ENCODE peak calls at places on chromosomes 2 and 18, in ten cellular contexts. One of them, this sample, is unnamed.
A peak's percentile ranks its signal among the peaks of the same experiment; 100 is the strongest.

GRCh38 chr2:240922982-240923537 is 16.9 kb downstream of the CROCC2 start:
- DNase-seq in AG04449: no peak
- DNase-seq in pancreas: peak; percentile 39
- DNase-seq in K562: no peak
- DNase-seq in naive thymus-derived CD4-positive, alpha-beta T cell: no peak
- DNase-seq in psoas muscle: peak; percentile 12
- DNase-seq in HCT116: no peak
- DNase-seq in WERI-Rb-1: peak; percentile 6
- DNase-seq in Peyer's patch: no peak
- DNase-seq in fibroblast of mammary gland: no peak
- DNase-seq in this sample: no peak

GRCh38 chr2:127479219-127479825 is 47.0 kb downstream of the IWS1 start:
- DNase-seq in psoas muscle: no peak
- DNase-seq in AG04449: no peak
- DNase-seq in K562: peak; percentile 48
- DNase-seq in fibroblast of mammary gland: peak; percentile 75
- DNase-seq in WERI-Rb-1: no peak
- DNase-seq in naive thymus-derived CD4-positive, alpha-beta T cell: no peak
- DNase-seq in HCT116: peak; percentile 34
- DNase-seq in Peyer's patch: no peak
- DNase-seq in pancreas: no peak
- DNase-seq in this sample: no peak

GRCh38 chr18:10038268-10038667 is 124.5 kb downstream of the VAPA start:
- DNase-seq in HCT116: no peak
- DNase-seq in Peyer's patch: no peak
- DNase-seq in psoas muscle: no peak
- DNase-seq in naive thymus-derived CD4-positive, alpha-beta T cell: no peak
- DNase-seq in fibroblast of mammary gland: no peak
- DNase-seq in AG04449: no peak
- DNase-seq in K562: peak; percentile 25
- DNase-seq in pancreas: no peak
- DNase-seq in WERI-Rb-1: no peak
- DNase-seq in this sample: no peak

GRCh38 chr18:77552945-77553344 is 303.3 kb downstream of the GALR1 start:
- DNase-seq in naive thymus-derived CD4-positive, alpha-beta T cell: no peak
- DNase-seq in K562: no peak
- DNase-seq in HCT116: no peak
- DNase-seq in WERI-Rb-1: no peak
- DNase-seq in pancreas: no peak
- DNase-seq in AG04449: no peak
- DNase-seq in fibroblast of mammary gland: no peak
- DNase-seq in psoas muscle: no peak
- DNase-seq in Peyer's patch: no peak
- DNase-seq in this sample: no peak

GRCh38 chr2:42492691-42493467 is 903 bp downstream of the KCNG3 start:
- DNase-seq in fibroblast of mammary gland: no peak
- DNase-seq in WERI-Rb-1: peak; percentile 17
- DNase-seq in AG04449: no peak
- DNase-seq in Peyer's patch: no peak
- DNase-seq in HCT116: no peak
- DNase-seq in pancreas: peak; percentile 71
- DNase-seq in naive thymus-derived CD4-positive, alpha-beta T cell: peak; percentile 40
- DNase-seq in K562: no peak
- DNase-seq in psoas muscle: peak; percentile 18
- DNase-seq in this sample: no peak

GRCh38 chr18:63120541-63121059 is 199.0 kb downstream of the BCL2 start:
- DNase-seq in K562: no peak
- DNase-seq in AG04449: no peak
- DNase-seq in HCT116: no peak
- DNase-seq in pancreas: no peak
- DNase-seq in fibroblast of mammary gland: no peak
- DNase-seq in psoas muscle: no peak
- DNase-seq in naive thymus-derived CD4-positive, alpha-beta T cell: no peak
- DNase-seq in Peyer's patch: no peak
- DNase-seq in WERI-Rb-1: no peak
- DNase-seq in this sample: no peak

GRCh38 chr2:172484253-172484652 is 56.9 kb downstream of the ITGA6 start:
- DNase-seq in AG04449: no peak
- DNase-seq in naive thymus-derived CD4-positive, alpha-beta T cell: peak; percentile 46
- DNase-seq in WERI-Rb-1: no peak
- DNase-seq in psoas muscle: no peak
- DNase-seq in Peyer's patch: no peak
- DNase-seq in fibroblast of mammary gland: peak; percentile 30
- DNase-seq in HCT116: no peak
- DNase-seq in K562: peak; percentile 35
- DNase-seq in pancreas: no peak
- DNase-seq in this sample: no peak

GRCh38 chr2:68812256-68812655 is 58.9 kb downstream of the BMP10 start:
- DNase-seq in psoas muscle: no peak
- DNase-seq in Peyer's patch: no peak
- DNase-seq in fibroblast of mammary gland: no peak
- DNase-seq in HCT116: no peak
- DNase-seq in naive thymus-derived CD4-positive, alpha-beta T cell: no peak
- DNase-seq in pancreas: no peak
- DNase-seq in WERI-Rb-1: no peak
- DNase-seq in AG04449: no peak
- DNase-seq in K562: peak; percentile 36
- DNase-seq in this sample: no peak

GRCh38 chr2:187526776-187527175 is 27.5 kb downstream of the TFPI start:
- DNase-seq in psoas muscle: no peak
- DNase-seq in AG04449: no peak
- DNase-seq in WERI-Rb-1: no peak
- DNase-seq in naive thymus-derived CD4-positive, alpha-beta T cell: no peak
- DNase-seq in HCT116: no peak
- DNase-seq in Peyer's patch: no peak
- DNase-seq in pancreas: no peak
- DNase-seq in K562: no peak
- DNase-seq in fibroblast of mammary gland: peak; percentile 47
- DNase-seq in this sample: no peak

GRCh38 chr2:8426577-8426976 is 255.3 kb upstream of the ID2 start:
- DNase-seq in naive thymus-derived CD4-positive, alpha-beta T cell: no peak
- DNase-seq in AG04449: no peak
- DNase-seq in Peyer's patch: no peak
- DNase-seq in K562: no peak
- DNase-seq in fibroblast of mammary gland: no peak
- DNase-seq in psoas muscle: no peak
- DNase-seq in HCT116: no peak
- DNase-seq in WERI-Rb-1: no peak
- DNase-seq in pancreas: no peak
- DNase-seq in this sample: no peak

GRCh38 chr2:218622606-218623238 is 15.0 kb downstream of the PLCD4 start:
- DNase-seq in psoas muscle: no peak
- DNase-seq in pancreas: no peak
- DNase-seq in K562: no peak
- DNase-seq in WERI-Rb-1: no peak
- DNase-seq in Peyer's patch: no peak
- DNase-seq in naive thymus-derived CD4-positive, alpha-beta T cell: no peak
- DNase-seq in fibroblast of mammary gland: no peak
- DNase-seq in AG04449: no peak
- DNase-seq in HCT116: no peak
- DNase-seq in this sample: no peak

GRCh38 chr18:23992119-23992940 is 22.2 kb upstream of the TTC39C start:
- DNase-seq in psoas muscle: no peak
- DNase-seq in Peyer's patch: peak; percentile 42
- DNase-seq in AG04449: no peak
- DNase-seq in K562: no peak
- DNase-seq in fibroblast of mammary gland: no peak
- DNase-seq in naive thymus-derived CD4-positive, alpha-beta T cell: peak; percentile 72
- DNase-seq in HCT116: no peak
- DNase-seq in pancreas: no peak
- DNase-seq in WERI-Rb-1: no peak
- DNase-seq in this sample: no peak

GRCh38 chr2:120541553-120541932 is 194.1 kb upstream of the GLI2 start:
- DNase-seq in WERI-Rb-1: no peak
- DNase-seq in fibroblast of mammary gland: peak; percentile 34
- DNase-seq in K562: no peak
- DNase-seq in naive thymus-derived CD4-positive, alpha-beta T cell: no peak
- DNase-seq in Peyer's patch: no peak
- DNase-seq in pancreas: no peak
- DNase-seq in HCT116: no peak
- DNase-seq in psoas muscle: peak; percentile 75
- DNase-seq in AG04449: no peak
- DNase-seq in this sample: no peak

GRCh38 chr2:10285578-10286198 is 17.0 kb upstream of the HPCAL1 start:
- DNase-seq in HCT116: peak; percentile 71
- DNase-seq in fibroblast of mammary gland: peak; percentile 40
- DNase-seq in psoas muscle: peak; percentile 82
- DNase-seq in naive thymus-derived CD4-positive, alpha-beta T cell: no peak
- DNase-seq in pancreas: peak; percentile 90
- DNase-seq in WERI-Rb-1: peak; percentile 36
- DNase-seq in AG04449: no peak
- DNase-seq in K562: no peak
- DNase-seq in Peyer's patch: no peak
- DNase-seq in this sample: no peak

GRCh38 chr2:64720543-64721325 is 67.0 kb upstream of the SERTAD2 start:
- DNase-seq in naive thymus-derived CD4-positive, alpha-beta T cell: no peak
- DNase-seq in WERI-Rb-1: no peak
- DNase-seq in K562: no peak
- DNase-seq in HCT116: no peak
- DNase-seq in psoas muscle: no peak
- DNase-seq in AG04449: no peak
- DNase-seq in Peyer's patch: no peak
- DNase-seq in pancreas: no peak
- DNase-seq in fibroblast of mammary gland: no peak
- DNase-seq in this sample: no peak
- H3K4me3 ChIP-seq in naive thymus-derived CD4-positive, alpha-beta T cell: no peak overlapping the region
- H3K4me3 ChIP-seq in WERI-Rb-1: no peak overlapping the region
- H3K4me3 ChIP-seq in K562: no peak overlapping the region
- H3K4me3 ChIP-seq in HCT116: no peak overlapping the region
- H3K4me3 ChIP-seq in psoas muscle: no peak overlapping the region
- H3K4me3 ChIP-seq in AG04449: no peak overlapping the region
- H3K4me3 ChIP-seq in Peyer's patch: no peak overlapping the region
- H3K4me3 ChIP-seq in pancreas: no peak overlapping the region
- H3K4me3 ChIP-seq in fibroblast of mammary gland: no peak overlapping the region
- H3K4me3 ChIP-seq in this sample: no peak overlapping the region

GRCh38 chr2:130756041-130756720 is 841 bp downstream of the AMER3 start:
- DNase-seq in Peyer's patch: no peak
- DNase-seq in K562: peak; percentile 41
- DNase-seq in AG04449: no peak
- DNase-seq in psoas muscle: no peak
- DNase-seq in WERI-Rb-1: peak; percentile 56
- DNase-seq in pancreas: peak; percentile 78
- DNase-seq in fibroblast of mammary gland: peak; percentile 1
- DNase-seq in HCT116: no peak
- DNase-seq in naive thymus-derived CD4-positive, alpha-beta T cell: no peak
- DNase-seq in this sample: no peak
- H3K4me3 ChIP-seq in Peyer's patch: peak overlapping the region; percentile 23
- H3K4me3 ChIP-seq in K562: no peak overlapping the region
- H3K4me3 ChIP-seq in AG04449: no peak overlapping the region
- H3K4me3 ChIP-seq in psoas muscle: peak overlapping the region; percentile 44
- H3K4me3 ChIP-seq in WERI-Rb-1: peak overlapping the region; percentile 88
- H3K4me3 ChIP-seq in pancreas: peak overlapping the region; percentile 40
- H3K4me3 ChIP-seq in fibroblast of mammary gland: no peak overlapping the region
- H3K4me3 ChIP-seq in HCT116: no peak overlapping the region
- H3K4me3 ChIP-seq in naive thymus-derived CD4-positive, alpha-beta T cell: no peak overlapping the region
- H3K4me3 ChIP-seq in this sample: peak overlapping the region; percentile 9

DNA sequence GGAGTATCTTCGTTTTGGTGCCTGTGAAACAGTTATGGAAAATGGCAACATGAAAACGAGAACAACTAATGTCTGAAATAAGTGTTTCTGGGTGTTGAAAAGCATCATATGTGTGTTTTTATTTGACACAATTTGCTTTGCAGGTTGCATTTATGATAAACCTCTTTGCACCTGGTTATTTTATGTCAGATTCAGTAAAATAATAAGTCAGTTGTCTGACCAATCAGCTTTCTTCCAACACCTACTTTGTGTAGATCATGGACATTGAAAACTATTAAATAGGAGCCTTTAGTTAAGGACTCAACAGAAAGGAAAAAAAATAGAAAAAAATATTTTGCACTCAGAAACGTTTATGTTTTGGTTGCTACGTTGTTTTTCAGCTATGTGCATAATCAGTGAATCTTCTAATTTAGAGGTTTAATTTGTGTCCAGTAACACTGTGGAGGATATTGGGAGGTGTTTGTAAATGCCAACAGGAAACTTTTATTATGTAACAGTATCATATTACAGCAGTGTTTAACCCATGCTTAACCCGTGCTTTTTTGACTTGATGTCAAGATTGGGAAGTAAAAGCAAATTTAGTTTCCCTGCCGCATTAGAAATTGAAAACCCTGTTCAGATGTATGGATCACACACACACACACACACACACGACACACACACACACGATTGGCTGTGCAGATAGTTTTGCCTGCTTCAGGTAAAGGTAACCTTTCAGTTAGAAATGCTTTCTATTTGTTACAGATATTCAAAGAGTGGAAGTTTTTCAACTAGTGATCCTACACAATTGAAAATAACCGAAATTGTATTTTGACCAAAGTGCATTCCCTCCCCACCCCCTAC is 2.6 kb downstream of the PKP4 start:
- DNase-seq in AG04449: no peak
- DNase-seq in Peyer's patch: no peak
- DNase-seq in pancreas: no peak
- DNase-seq in psoas muscle: no peak
- DNase-seq in HCT116: no peak
- DNase-seq in K562: peak; percentile 13
- DNase-seq in fibroblast of mammary gland: no peak
- DNase-seq in naive thymus-derived CD4-positive, alpha-beta T cell: no peak
- DNase-seq in WERI-Rb-1: no peak
- DNase-seq in this sample: no peak
- H3K4me3 ChIP-seq in AG04449: peak overlapping the region; percentile 82
- H3K4me3 ChIP-seq in Peyer's patch: no peak overlapping the region
- H3K4me3 ChIP-seq in pancreas: no peak overlapping the region
- H3K4me3 ChIP-seq in psoas muscle: peak overlapping the region; percentile 85
- H3K4me3 ChIP-seq in HCT116: no peak overlapping the region
- H3K4me3 ChIP-seq in K562: peak overlapping the region; percentile 85
- H3K4me3 ChIP-seq in fibroblast of mammary gland: peak overlapping the region; percentile 81
- H3K4me3 ChIP-seq in naive thymus-derived CD4-positive, alpha-beta T cell: no peak overlapping the region
- H3K4me3 ChIP-seq in WERI-Rb-1: no peak overlapping the region
- H3K4me3 ChIP-seq in this sample: no peak overlapping the region

GRCh38 chr2:169734172-169734847 is 678 bp downstream of the KLHL23 start:
- DNase-seq in fibroblast of mammary gland: no peak
- DNase-seq in AG04449: no peak
- DNase-seq in psoas muscle: peak; percentile 27
- DNase-seq in pancreas: peak; percentile 68
- DNase-seq in HCT116: no peak
- DNase-seq in K562: peak; percentile 58
- DNase-seq in WERI-Rb-1: peak; percentile 37
- DNase-seq in Peyer's patch: no peak
- DNase-seq in naive thymus-derived CD4-positive, alpha-beta T cell: no peak
- DNase-seq in this sample: no peak

GRCh38 chr2:169732583-169733358 is 861 bp upstream of the KLHL23 start:
- DNase-seq in naive thymus-derived CD4-positive, alpha-beta T cell: no peak
- DNase-seq in pancreas: no peak
- DNase-seq in AG04449: no peak
- DNase-seq in Peyer's patch: no peak
- DNase-seq in psoas muscle: no peak
- DNase-seq in fibroblast of mammary gland: no peak
- DNase-seq in K562: peak; percentile 40
- DNase-seq in WERI-Rb-1: no peak
- DNase-seq in HCT116: no peak
- DNase-seq in this sample: no peak

GRCh38 chr2:169736902-169737301 is 3.3 kb downstream of the KLHL23 start:
- DNase-seq in psoas muscle: no peak
- DNase-seq in HCT116: no peak
- DNase-seq in naive thymus-derived CD4-positive, alpha-beta T cell: no peak
- DNase-seq in Peyer's patch: no peak
- DNase-seq in AG04449: no peak
- DNase-seq in pancreas: no peak
- DNase-seq in K562: peak; percentile 31
- DNase-seq in fibroblast of mammary gland: peak; percentile 7
- DNase-seq in WERI-Rb-1: no peak
- DNase-seq in this sample: no peak

GRCh38 chr2:169738566-169739229 is 5.1 kb downstream of the KLHL23 start:
- DNase-seq in Peyer's patch: no peak
- DNase-seq in HCT116: no peak
- DNase-seq in WERI-Rb-1: no peak
- DNase-seq in K562: no peak
- DNase-seq in AG04449: no peak
- DNase-seq in fibroblast of mammary gland: no peak
- DNase-seq in pancreas: no peak
- DNase-seq in naive thymus-derived CD4-positive, alpha-beta T cell: no peak
- DNase-seq in psoas muscle: no peak
- DNase-seq in this sample: no peak

GRCh38 chr2:169735623-169736022 is 2.0 kb downstream of the KLHL23 start:
- DNase-seq in HCT116: no peak
- DNase-seq in AG04449: no peak
- DNase-seq in psoas muscle: no peak
- DNase-seq in WERI-Rb-1: no peak
- DNase-seq in K562: no peak
- DNase-seq in Peyer's patch: no peak
- DNase-seq in fibroblast of mammary gland: no peak
- DNase-seq in pancreas: no peak
- DNase-seq in naive thymus-derived CD4-positive, alpha-beta T cell: no peak
- DNase-seq in this sample: no peak
- H3K4me3 ChIP-seq in HCT116: no peak overlapping the region
- H3K4me3 ChIP-seq in AG04449: no peak overlapping the region
- H3K4me3 ChIP-seq in psoas muscle: peak overlapping the region; percentile 90
- H3K4me3 ChIP-seq in WERI-Rb-1: peak overlapping the region; percentile 86
- H3K4me3 ChIP-seq in K562: peak overlapping the region; percentile 64
- H3K4me3 ChIP-seq in Peyer's patch: peak overlapping the region; percentile 83
- H3K4me3 ChIP-seq in fibroblast of mammary gland: no peak overlapping the region
- H3K4me3 ChIP-seq in pancreas: no peak overlapping the region
- H3K4me3 ChIP-seq in naive thymus-derived CD4-positive, alpha-beta T cell: no peak overlapping the region
- H3K4me3 ChIP-seq in this sample: no peak overlapping the region

This sample was measured in skeletal muscle cell.